ENCODE peak calls at places on chromosomes 5 and 9, in eight cellular contexts. P is colonic mucosa, D is heart left ventricle, Y is heart right ventricle, T is MM.1S, R is GM23248, U is AG04450, N is adrenal gland. Q is an unnamed sample.

GRCh38 chr5:57550132-57550531 is 67.5 kb upstream of the ACTBL2 start:
- DNase-seq in R (no peak), P (no peak), N (no peak), D (no peak), T (no peak), U (no peak), Y (no peak), Q (no peak)

GRCh38 chr9:31119882-31120481 is 1264.5 kb upstream of the ACO1 start:
- DNase-seq in R (peak), P (no peak), D (no peak), Y (peak), U (no peak), N (peak), T (peak), Q (peak)

GRCh38 chr5:143231973-143232812 is 171.3 kb downstream of the NR3C1 start:
- DNase-seq in N (no peak), P (no peak), T (no peak), D (no peak), Y (no peak), U (no peak), R (no peak), Q (no peak)

GRCh38 chr9:129446828-129447550 is 173.9 kb downstream of the C9orf50 start:
- DNase-seq in Y (no peak), N (no peak), T (no peak), P (no peak), R (peak), D (peak), U (no peak), Q (no peak)

GRCh38 chr9:72583370-72583769 is 62.0 kb downstream of the TMC1 start:
- DNase-seq in D (no peak), Y (no peak), T (no peak), U (no peak), N (no peak), P (no peak), R (peak), Q (no peak)

GRCh38 chr9:74499770-74500583 is 2.8 kb downstream of the RORB start:
- DNase-seq in P (no peak), R (no peak), D (peak), T (no peak), Y (no peak), U (no peak), N (peak), Q (no peak)

GRCh38 chr9:6218099-6218502 is 2.5 kb downstream of the IL33 start:
- DNase-seq in P (no peak), U (no peak), T (no peak), N (no peak), Y (peak), R (peak), D (no peak), Q (no peak)

GRCh38 chr5:168317096-168317520 is 25.7 kb downstream of the WWC1 start:
- DNase-seq in Y (no peak), N (no peak), T (no peak), R (no peak), U (no peak), P (no peak), D (peak), Q (no peak)

GRCh38 chr9:81477669-81478068 is 211.7 kb downstream of the TLE1 start:
- DNase-seq in P (no peak), U (no peak), R (peak), T (no peak), N (no peak), D (no peak), Y (no peak), Q (no peak)

GRCh38 chr5:42021923-42022322 is 96.8 kb downstream of the FBXO4 start:
- DNase-seq in T (no peak), Y (no peak), U (no peak), N (no peak), D (no peak), R (no peak), P (no peak), Q (no peak)

GRCh38 chr5:151060742-151061141 is 20.1 kb downstream of the TNIP1 start:
- DNase-seq in R (no peak), D (peak), N (no peak), U (no peak), Y (no peak), P (no peak), T (no peak), Q (no peak)

GRCh38 chr5:151062405-151063135 is 18.3 kb downstream of the TNIP1 start:
- DNase-seq in D (no peak), N (no peak), Y (no peak), R (no peak), U (no peak), P (no peak), T (no peak), Q (no peak)

GRCh38 chr5:151058301-151058700 is 22.5 kb downstream of the TNIP1 start:
- DNase-seq in T (no peak), P (no peak), N (no peak), U (no peak), R (no peak), Y (no peak), D (peak), Q (no peak)

GRCh38 chr5:151056367-151057306 is 24.2 kb downstream of the TNIP1 start:
- DNase-seq in Y (no peak), U (no peak), P (no peak), R (no peak), T (no peak), D (peak), N (no peak), Q (no peak)

DNA sequence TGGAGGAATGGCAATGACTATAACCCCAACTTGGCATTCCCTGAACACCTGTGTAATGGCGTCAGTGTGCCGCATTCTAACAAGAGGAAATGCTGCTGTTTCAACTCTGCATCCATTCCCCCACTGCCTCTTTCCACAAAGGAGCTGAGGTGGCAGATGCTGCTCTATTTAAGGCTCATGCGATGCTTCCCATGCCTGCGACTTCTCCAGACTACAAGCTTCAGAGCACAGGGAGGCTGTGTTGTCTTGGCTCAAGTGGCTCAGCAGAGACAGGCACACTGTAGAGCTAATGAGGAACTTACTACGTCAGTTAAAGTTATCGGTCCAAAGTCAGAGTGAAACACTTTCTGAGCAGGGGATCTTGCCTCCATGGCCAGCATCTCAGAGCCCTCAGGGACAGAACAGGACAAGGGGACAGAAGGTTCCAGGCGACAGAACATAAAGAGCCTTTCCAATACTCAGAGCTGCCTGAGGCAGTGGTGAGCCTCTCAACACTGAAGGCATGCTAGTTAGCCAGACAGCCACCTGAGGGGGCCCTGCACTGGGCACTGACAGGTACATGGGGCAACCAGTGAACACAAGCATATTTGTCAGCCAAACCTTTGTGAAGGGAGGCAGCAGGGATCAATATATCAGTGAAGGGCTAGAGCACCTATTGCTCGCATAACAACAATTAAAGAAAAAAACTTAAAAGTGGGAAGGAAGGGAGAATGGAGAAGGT is 21.8 kb downstream of the TNIP1 start:
- DNase-seq in R (no peak), D (peak), P (no peak), T (peak), Y (no peak), U (no peak), N (no peak), Q (no peak)
- H3K27ac ChIP-seq in R (no peak), D (peak), P (peak), T (peak), Y (peak), U (no peak), N (peak), Q (no peak)

DNA sequence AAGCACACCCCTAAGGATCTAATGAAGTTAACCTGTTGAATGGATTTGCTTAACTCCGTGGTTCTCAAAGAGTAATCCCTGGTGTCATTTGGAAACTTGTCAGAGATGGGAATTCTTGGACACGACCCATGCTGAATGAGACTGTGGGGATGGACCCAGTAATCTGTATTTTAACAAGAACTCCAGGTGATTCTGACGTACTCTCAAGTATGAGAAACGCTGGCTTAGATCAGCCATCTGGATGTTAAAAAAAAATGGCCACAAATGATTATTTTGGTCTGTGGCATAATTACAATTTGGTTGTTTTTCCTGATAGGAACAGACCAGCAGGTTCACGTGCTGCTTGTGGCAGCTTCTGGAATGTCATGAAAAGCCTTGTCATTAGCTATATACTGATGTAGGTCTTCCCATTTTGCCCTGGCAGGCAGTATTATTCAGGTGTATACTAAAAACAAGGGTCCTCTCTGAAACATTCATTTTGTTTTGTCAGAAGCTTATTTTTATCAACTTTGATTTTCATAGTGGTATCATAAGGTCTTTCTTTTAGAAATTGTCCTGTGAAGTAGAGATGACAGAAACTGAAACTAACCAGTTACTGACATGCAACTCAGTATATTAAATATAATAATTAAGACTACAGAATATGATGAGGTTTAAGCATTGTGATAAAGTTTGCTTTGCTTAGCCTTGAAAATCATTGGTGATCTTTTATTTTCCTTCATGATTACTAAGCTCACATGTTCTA is 15.4 kb downstream of the CPEB4 start:
- DNase-seq in D (no peak), N (no peak), Y (no peak), P (no peak), T (peak), R (no peak), U (no peak), Q (no peak)
- H3K27ac ChIP-seq in D (no peak), N (peak), Y (peak), P (no peak), T (peak), R (no peak), U (no peak), Q (no peak)

DNA sequence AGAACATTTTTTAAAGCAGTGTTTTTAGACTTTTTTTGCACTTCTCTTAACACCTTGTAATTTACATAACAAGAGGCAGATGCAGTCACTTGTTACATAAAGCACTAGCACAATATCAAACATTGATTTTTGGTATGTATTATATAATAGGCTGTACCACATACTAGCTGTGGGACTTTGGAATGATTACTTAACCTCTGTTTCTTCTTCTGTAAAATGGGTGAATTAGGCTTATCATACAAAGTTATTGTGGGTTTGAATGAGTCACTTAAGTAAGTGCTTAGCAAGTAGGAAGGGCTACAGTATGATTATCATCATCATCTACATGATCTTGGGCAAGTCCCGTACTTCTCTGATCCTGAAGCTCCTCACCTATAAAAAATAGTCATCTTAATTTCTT is 2.1 kb downstream of the FAM81B start:
- DNase-seq in P (no peak), U (no peak), D (no peak), N (no peak), R (no peak), Y (no peak), T (no peak), Q (no peak)
- H3K27ac ChIP-seq in P (no peak), U (no peak), D (no peak), N (no peak), R (no peak), Y (no peak), T (no peak), Q (no peak)

GRCh38 chr5:43561346-43561745 is 4.5 kb upstream of the PAIP1 start:
- DNase-seq in R (peak), T (no peak), N (no peak), D (no peak), Y (no peak), P (no peak), U (no peak), Q (no peak)

GRCh38 chr5:43564289-43564850 is 7.5 kb upstream of the PAIP1 start:
- DNase-seq in T (no peak), R (no peak), N (no peak), D (no peak), Y (no peak), P (no peak), U (no peak), Q (no peak)

GRCh38 chr5:43560128-43560527 is 3.3 kb upstream of the PAIP1 start:
- DNase-seq in R (no peak), P (no peak), Y (no peak), T (no peak), D (no peak), N (no peak), U (no peak), Q (peak)

GRCh38 chr5:43565043-43565442 is 8.2 kb upstream of the PAIP1 start:
- DNase-seq in T (no peak), Y (no peak), R (no peak), D (no peak), N (no peak), P (no peak), U (no peak), Q (no peak)

DNA sequence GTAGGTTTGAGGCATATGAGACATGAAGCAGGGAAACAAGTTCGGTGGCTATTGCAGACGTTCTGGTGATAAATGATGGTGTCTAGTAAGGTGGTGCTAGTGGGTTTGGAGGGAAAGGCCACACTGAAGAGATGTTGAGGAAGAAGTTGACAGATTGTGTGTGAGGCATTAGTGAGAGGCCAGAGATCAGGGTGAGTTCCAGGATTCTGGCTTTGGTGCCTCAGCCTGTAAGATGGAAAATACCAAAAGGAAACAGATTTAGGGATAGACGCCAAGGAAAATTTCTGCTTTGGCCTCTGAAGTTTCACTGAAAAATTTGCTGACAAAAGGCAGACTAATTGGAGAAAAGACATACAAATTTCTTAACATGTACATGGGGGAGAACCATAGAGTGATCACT is 6.4 kb upstream of the PAIP1 start:
- DNase-seq in U (no peak), R (no peak), T (no peak), D (no peak), N (no peak), Y (no peak), P (no peak), Q (no peak)
- H3K27ac ChIP-seq in U (no peak), R (no peak), T (no peak), D (no peak), N (no peak), Y (no peak), P (no peak), Q (no peak)

GRCh38 chr5:65812648-65813047 is 90.6 kb downstream of the NLN start:
- DNase-seq in R (no peak), N (no peak), P (peak), T (peak), U (no peak), D (no peak), Y (no peak), Q (no peak)

GRCh38 chr5:65808818-65809217 is 86.8 kb downstream of the NLN start:
- DNase-seq in N (no peak), R (peak), U (no peak), Y (no peak), D (no peak), P (no peak), T (no peak), Q (no peak)

GRCh38 chr5:65811895-65812294 is 89.9 kb downstream of the NLN start:
- DNase-seq in Y (no peak), P (peak), D (no peak), U (no peak), N (no peak), R (no peak), T (no peak), Q (no peak)

GRCh38 chr5:65809817-65810531 is 88.0 kb downstream of the NLN start:
- DNase-seq in Y (peak), R (peak), T (no peak), P (peak), U (no peak), D (peak), N (peak), Q (no peak)

DNA sequence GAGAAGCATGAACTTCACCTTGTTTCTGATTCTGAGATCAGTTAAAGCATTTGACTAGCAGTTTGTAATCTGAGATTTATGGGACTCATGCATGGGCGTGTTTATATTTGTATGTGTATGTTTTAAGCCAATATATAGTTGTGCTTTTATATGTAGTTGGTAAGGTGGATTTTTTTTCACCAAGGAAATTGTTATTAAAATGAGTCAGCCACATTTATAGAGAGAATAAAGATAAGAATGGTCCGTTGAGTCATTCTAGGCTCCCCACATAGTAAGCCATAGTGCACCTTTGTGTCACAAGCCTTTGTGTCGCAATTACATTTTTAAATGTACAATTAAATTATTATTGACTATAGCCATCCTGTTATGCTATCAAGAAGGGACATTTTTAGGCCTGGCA is 89.0 kb downstream of the NLN start:
- DNase-seq in Y (no peak), R (peak), D (no peak), P (peak), T (no peak), N (no peak), U (no peak), Q (peak)
- H3K27ac ChIP-seq in Y (no peak), R (peak), D (no peak), P (peak), T (no peak), N (no peak), U (no peak), Q (peak)

GRCh38 chr9:127154003-127154389 is 31.6 kb upstream of the ANGPTL2 start:
- DNase-seq in P (peak), T (no peak), R (no peak), Y (no peak), U (no peak), D (no peak), N (peak), Q (no peak)
- H3K27ac ChIP-seq in P (no peak), T (peak), R (peak), Y (peak), U (no peak), D (peak), N (peak), Q (no peak)

DNA sequence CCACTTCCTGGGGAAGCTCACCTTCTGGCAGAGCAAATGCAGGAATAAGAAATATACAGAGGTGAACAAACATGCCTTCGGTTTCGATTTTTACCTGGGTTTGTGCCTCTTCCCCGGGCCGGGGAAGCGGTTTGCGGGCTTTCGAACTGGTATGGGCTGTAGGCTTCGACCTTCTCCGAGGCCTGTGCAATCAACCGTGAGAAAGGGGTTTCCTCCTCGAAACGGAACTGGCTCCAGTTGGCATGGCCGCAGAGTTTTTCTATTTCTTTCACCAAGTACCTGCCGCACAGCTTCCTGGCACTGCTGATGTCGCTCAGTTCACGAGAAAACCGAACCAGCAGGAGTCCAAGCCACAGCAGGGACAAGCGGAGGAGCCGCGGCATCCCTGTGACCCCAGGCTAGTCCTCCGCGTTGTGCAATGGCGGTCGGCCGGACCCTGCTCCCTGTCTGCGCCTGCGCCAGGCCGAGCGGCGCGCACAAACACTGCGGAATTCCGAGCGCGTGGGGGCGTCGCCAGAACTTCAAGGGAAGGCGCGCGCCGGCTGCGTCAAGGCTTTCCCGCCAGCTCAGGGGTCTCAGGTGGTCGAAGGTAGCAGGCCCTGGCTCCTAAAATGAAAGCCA is at the start of gene INSL6:
- DNase-seq in P (no peak), N (no peak), Y (no peak), D (no peak), U (no peak), T (no peak), R (no peak), Q (no peak)
- H3K27ac ChIP-seq in P (no peak), N (no peak), Y (no peak), D (no peak), U (no peak), T (no peak), R (no peak), Q (no peak)

DNA sequence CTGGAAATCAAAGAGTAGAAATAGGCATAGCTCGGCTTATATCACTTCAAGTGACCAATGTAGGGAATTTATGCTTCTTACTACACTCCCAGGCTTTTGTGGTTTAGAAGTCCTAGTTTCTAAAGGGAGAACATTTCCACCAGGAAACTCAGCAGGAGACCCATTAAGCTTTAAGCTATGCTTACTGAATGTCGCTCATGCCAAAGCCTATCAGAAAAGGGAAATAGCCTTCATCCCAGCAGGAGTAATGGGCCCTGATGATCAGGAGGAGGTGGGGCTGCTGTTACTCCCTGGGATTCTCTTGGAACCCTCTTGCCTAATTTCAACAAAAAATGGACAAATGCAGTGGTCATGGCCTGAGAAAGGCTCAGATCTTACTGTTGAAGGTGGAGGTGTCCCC is 54.5 kb upstream of the SEMA6A start:
- DNase-seq in T (no peak), P (no peak), Y (no peak), D (no peak), N (no peak), U (no peak), R (no peak), Q (no peak)
- H3K27ac ChIP-seq in T (no peak), P (no peak), Y (no peak), D (no peak), N (no peak), U (no peak), R (no peak), Q (no peak)

GRCh38 chr9:76114144-76114543 is 223.7 kb downstream of the PCSK5 start:
- DNase-seq in R (peak), Y (no peak), P (no peak), D (no peak), U (peak), T (no peak), N (no peak), Q (no peak)
- H3K27ac ChIP-seq in R (no peak), Y (no peak), P (no peak), D (no peak), U (no peak), T (no peak), N (no peak), Q (no peak)

Q was measured in epithelial cell of prostate.